ENCODE peak calls at places on chromosomes 13 and 19, in ten cellular contexts. R is psoas muscle; W is NCI-H1105 treated with DMSO at 0.1 percent for 48 hours; G is foreskin fibroblast; C is NCI-H187; F is stimulated activated CD4-positive, alpha-beta T cell treated with anti-CD3 and anti-CD28 coated beads, Interleukin-12 subunit alpha, Interleukin-12 subunit beta, amount 100 ng/mL, for 4 hours; S is CD8-positive, alpha-beta T cell; Q is HTR-8/SVneo; B is heart right ventricle; K is astrocyte of the spinal cord. O is an unnamed sample.

GRCh38 chr13:60318186-60318585 is 78.8 kb upstream of the TDRD3 start:
- DNase-seq in W (no peak), K (no peak), F (no peak), B (no peak), G (no peak), C (no peak), S (no peak), R (no peak), Q (no peak), O (no peak)

GRCh38 chr19:35226748-35227147 is 1.8 kb downstream of the FAM187B start:
- DNase-seq in C (no peak), G (no peak), W (no peak), Q (no peak), B (no peak), R (no peak), F (no peak), K (no peak), S (no peak), O (no peak)

GRCh38 chr13:45683701-45684100 is 18.4 kb upstream of the CBY2 start:
- DNase-seq in R (no peak), C (no peak), S (no peak), W (no peak), F (no peak), Q (no peak), K (no peak), B (no peak), G (no peak), O (no peak)

GRCh38 chr13:42821437-42821836 is 40.1 kb downstream of the FAM216B start:
- DNase-seq in R (no peak), S (no peak), C (no peak), K (peak; percentile 94), W (no peak), Q (no peak), B (no peak), F (no peak), G (peak; percentile 81), O (no peak)

GRCh38 chr19:6412111-6412999 is 12.3 kb downstream of the KHSRP start:
- DNase-seq in F (peak; percentile 51), K (no peak), Q (no peak), W (no peak), G (no peak), R (peak; percentile 56), S (peak; percentile 57), B (no peak), C (no peak), O (no peak)

GRCh38 chr19:17328517-17329060 is 6.1 kb downstream of the ANO8 start:
- DNase-seq in S (peak; percentile 56), B (no peak), W (no peak), G (no peak), K (no peak), C (no peak), Q (no peak), F (peak; percentile 48), R (no peak), O (no peak)

GRCh38 chr19:39110263-39110967 is 15.2 kb upstream of the PAK4 start:
- DNase-seq in B (peak; percentile 48), F (peak; percentile 76), W (peak; percentile 62), C (no peak), G (no peak), S (peak; percentile 64), Q (peak; percentile 67), R (no peak), K (no peak), O (peak; percentile 75)

GRCh38 chr13:97975280-97975850 is 21.9 kb downstream of the IPO5 start:
- DNase-seq in K (no peak), C (no peak), W (no peak), G (no peak), Q (no peak), R (no peak), B (no peak), S (no peak), F (no peak), O (no peak)

GRCh38 chr19:2282062-2282861 is at the start of gene PEAK3:
- DNase-seq in Q (peak; percentile 44), K (peak; percentile 50), G (no peak), S (peak; percentile 47), B (peak; percentile 81), R (peak; percentile 85), C (no peak), W (no peak), F (no peak), O (no peak)

GRCh38 chr19:41623360-41623759 is 3.5 kb downstream of the CEACAM4 start:
- DNase-seq in C (no peak), S (no peak), W (no peak), B (no peak), R (no peak), G (no peak), K (no peak), Q (no peak), F (no peak), O (no peak)

GRCh38 chr13:110911880-110912279 is 3.0 kb downstream of the ANKRD10 start:
- DNase-seq in R (no peak), Q (no peak), C (peak; percentile 57), W (no peak), B (no peak), F (no peak), K (no peak), S (no peak), G (no peak), O (no peak)

GRCh38 chr19:55198651-55199050 is 10.7 kb downstream of the PTPRH start:
- DNase-seq in S (no peak), F (no peak), C (no peak), W (no peak), R (no peak), B (no peak), G (no peak), Q (no peak), K (no peak), O (no peak)

GRCh38 chr13:105937451-105937850 is 598.0 kb downstream of the EFNB2 start:
- DNase-seq in B (no peak), G (peak; percentile 38), R (no peak), S (no peak), Q (peak; percentile 44), F (no peak), W (no peak), C (no peak), K (no peak), O (peak; percentile 53)

GRCh38 chr13:46478641-46479040 is 74.3 kb upstream of the LRCH1 start:
- DNase-seq in K (no peak), R (no peak), W (no peak), S (no peak), C (no peak), Q (no peak), B (no peak), F (no peak), G (no peak), O (no peak)

GRCh38 chr19:13763300-13763699 is 1.0 kb upstream of the MRI1 start:
- DNase-seq in F (no peak), R (no peak), K (no peak), B (no peak), Q (no peak), G (no peak), C (no peak), S (no peak), W (no peak), O (no peak)

GRCh38 chr13:99658266-99658991 is 157.2 kb downstream of the TM9SF2 start:
- DNase-seq in K (peak; percentile 82), C (peak; percentile 51), W (peak; percentile 35), S (peak; percentile 70), G (peak; percentile 39), B (peak; percentile 50), F (peak; percentile 41), R (peak; percentile 59), Q (no peak), O (no peak)

GRCh38 chr19:289651-290538 is 1.3 kb downstream of the PLPP2 start:
- DNase-seq in G (peak; percentile 34), K (peak; percentile 65), C (no peak), Q (no peak), S (peak; percentile 37), B (no peak), R (peak; percentile 36), F (no peak), W (no peak), O (no peak)

GRCh38 chr13:106484084-106484754 is 51.2 kb downstream of the EFNB2 start:
- DNase-seq in B (no peak), R (no peak), G (no peak), S (no peak), K (no peak), F (no peak), C (no peak), W (no peak), Q (no peak), O (no peak)

GRCh38 chr13:113776231-113777125 is 17.5 kb downstream of the TMEM255B start:
- DNase-seq in W (peak; percentile 75), R (peak; percentile 45), C (peak; percentile 79), G (no peak), F (no peak), Q (no peak), K (no peak), B (no peak), S (no peak), O (no peak)

GRCh38 chr19:56838930-56839664 is 1.4 kb downstream of the PEG3 start:
- DNase-seq in F (peak; percentile 0), C (no peak), K (peak; percentile 70), Q (no peak), R (peak; percentile 94), B (peak; percentile 98), S (peak; percentile 59), W (no peak), G (peak; percentile 41), O (no peak)

GRCh38 chr13:40149611-40150283 is 494.3 kb downstream of the COG6 start:
- DNase-seq in W (no peak), B (peak; percentile 47), F (no peak), G (peak; percentile 76), S (no peak), C (no peak), Q (peak; percentile 14), K (peak; percentile 78), R (no peak), O (no peak)

GRCh38 chr19:35126624-35126959 is 8.3 kb downstream of the LGI4 start:
- DNase-seq in S (no peak), G (no peak), R (peak; percentile 80), W (no peak), K (no peak), F (no peak), B (no peak), C (no peak), Q (no peak), O (no peak)

GRCh38 chr19:6020166-6020967 is 42.4 kb upstream of the RANBP3 start:
- DNase-seq in G (no peak), R (peak; percentile 34), K (no peak), C (no peak), Q (no peak), S (no peak), B (no peak), F (no peak), W (peak; percentile 53), O (no peak)

O was measured in COLO829.